ENCODE peak calls at places on chromosomes 5 and 9, in six cellular contexts. One of them, this sample, is unnamed.

GRCh38 chr5:158534203-158534602 is 565.5 kb downstream of the EBF1 start:
- DNase-seq in LNCaP clone FGC: no peak
- DNase-seq in kidney: no peak
- DNase-seq in A549: no peak
- DNase-seq in lung: no peak
- DNase-seq in GM12865: no peak
- DNase-seq in this sample: no peak

GRCh38 chr5:123089572-123089970 is 530 bp downstream of the PRDM6 start:
- DNase-seq in LNCaP clone FGC: no peak
- DNase-seq in kidney: peak
- DNase-seq in lung: no peak
- DNase-seq in A549: peak
- DNase-seq in GM12865: no peak
- DNase-seq in this sample: no peak

GRCh38 chr9:69594180-69594579 is 78.0 kb downstream of the APBA1 start:
- DNase-seq in LNCaP clone FGC: peak
- DNase-seq in A549: no peak
- DNase-seq in kidney: no peak
- DNase-seq in lung: no peak
- DNase-seq in GM12865: no peak
- DNase-seq in this sample: no peak

GRCh38 chr9:84756156-84756555 is 86.6 kb downstream of the NTRK2 start:
- DNase-seq in lung: no peak
- DNase-seq in kidney: no peak
- DNase-seq in GM12865: no peak
- DNase-seq in LNCaP clone FGC: no peak
- DNase-seq in A549: no peak
- DNase-seq in this sample: no peak

GRCh38 chr5:7676455-7676854 is 174.5 kb downstream of the CFAP90 start:
- DNase-seq in kidney: no peak
- DNase-seq in GM12865: no peak
- DNase-seq in A549: no peak
- DNase-seq in LNCaP clone FGC: no peak
- DNase-seq in lung: no peak
- DNase-seq in this sample: no peak

GRCh38 chr5:148347706-148348105 is 12.3 kb downstream of the SPINK9 start:
- DNase-seq in kidney: no peak
- DNase-seq in GM12865: no peak
- DNase-seq in lung: no peak
- DNase-seq in A549: no peak
- DNase-seq in LNCaP clone FGC: no peak
- DNase-seq in this sample: no peak

GRCh38 chr9:4027616-4028015 is 272.3 kb downstream of the GLIS3 start:
- DNase-seq in lung: no peak
- DNase-seq in LNCaP clone FGC: no peak
- DNase-seq in kidney: no peak
- DNase-seq in GM12865: no peak
- DNase-seq in A549: no peak
- DNase-seq in this sample: no peak

GRCh38 chr9:94950733-94951590 is 224.5 kb downstream of the AOPEP start:
- DNase-seq in lung: no peak
- DNase-seq in LNCaP clone FGC: no peak
- DNase-seq in GM12865: no peak
- DNase-seq in A549: no peak
- DNase-seq in kidney: no peak
- DNase-seq in this sample: peak

GRCh38 chr5:122775713-122776084 is 819 bp downstream of the SNX2 start:
- DNase-seq in A549: peak
- DNase-seq in GM12865: peak
- DNase-seq in LNCaP clone FGC: no peak
- DNase-seq in kidney: no peak
- DNase-seq in lung: no peak
- DNase-seq in this sample: no peak

GRCh38 chr9:129375845-129376244 is 197.8 kb upstream of the IER5L start:
- DNase-seq in GM12865: no peak
- DNase-seq in lung: no peak
- DNase-seq in kidney: no peak
- DNase-seq in LNCaP clone FGC: no peak
- DNase-seq in A549: no peak
- DNase-seq in this sample: no peak

GRCh38 chr9:113511047-113511521 is 47.6 kb downstream of the RGS3 start:
- DNase-seq in A549: no peak
- DNase-seq in LNCaP clone FGC: no peak
- DNase-seq in lung: no peak
- DNase-seq in GM12865: no peak
- DNase-seq in kidney: no peak
- DNase-seq in this sample: no peak

GRCh38 chr5:1277331-1277730 is 17.5 kb downstream of the TERT start:
- DNase-seq in LNCaP clone FGC: no peak
- DNase-seq in GM12865: no peak
- DNase-seq in A549: no peak
- DNase-seq in kidney: no peak
- DNase-seq in lung: no peak
- DNase-seq in this sample: no peak

GRCh38 chr5:81852277-81853004 is 101.5 kb upstream of the SSBP2 start:
- DNase-seq in A549: peak
- DNase-seq in LNCaP clone FGC: no peak
- DNase-seq in GM12865: peak
- DNase-seq in lung: no peak
- DNase-seq in kidney: peak
- DNase-seq in this sample: no peak

GRCh38 chr5:81851481-81852178 is 100.7 kb upstream of the SSBP2 start:
- DNase-seq in LNCaP clone FGC: peak
- DNase-seq in lung: peak
- DNase-seq in kidney: peak
- DNase-seq in A549: peak
- DNase-seq in GM12865: peak
- DNase-seq in this sample: peak

GRCh38 chr5:81850932-81851331 is 100.0 kb upstream of the SSBP2 start:
- DNase-seq in lung: no peak
- DNase-seq in A549: no peak
- DNase-seq in kidney: no peak
- DNase-seq in LNCaP clone FGC: no peak
- DNase-seq in GM12865: no peak
- DNase-seq in this sample: no peak

GRCh38 chr5:81849769-81850367 is 99.0 kb upstream of the SSBP2 start:
- DNase-seq in A549: no peak
- DNase-seq in kidney: no peak
- DNase-seq in GM12865: no peak
- DNase-seq in lung: no peak
- DNase-seq in LNCaP clone FGC: no peak
- DNase-seq in this sample: no peak

DNA sequence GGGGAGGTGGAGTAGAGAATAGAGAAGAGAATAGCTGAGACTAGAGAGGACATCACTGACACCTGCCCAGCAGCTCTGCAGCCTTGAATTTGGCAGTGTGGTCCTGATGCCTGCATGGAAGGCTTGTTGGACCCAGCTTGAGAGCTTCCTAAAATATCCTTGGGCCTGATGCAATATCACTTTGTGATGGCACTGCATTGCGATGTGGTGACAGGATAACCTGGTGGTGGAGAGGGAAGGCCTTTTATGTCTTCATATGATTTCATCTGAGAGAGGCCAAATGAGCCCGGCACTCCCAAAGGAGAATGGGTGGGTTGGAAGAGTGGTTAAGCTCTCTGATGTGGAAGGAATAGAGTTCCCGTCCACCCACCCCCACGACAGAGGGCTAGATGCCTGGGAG is 99.6 kb upstream of the SSBP2 start:
- DNase-seq in LNCaP clone FGC: no peak
- DNase-seq in lung: no peak
- DNase-seq in kidney: no peak
- DNase-seq in GM12865: no peak
- DNase-seq in A549: no peak
- DNase-seq in this sample: no peak
- H3K4me3 ChIP-seq in LNCaP clone FGC: no peak
- H3K4me3 ChIP-seq in lung: no peak
- H3K4me3 ChIP-seq in kidney: no peak
- H3K4me3 ChIP-seq in GM12865: no peak
- H3K4me3 ChIP-seq in A549: no peak
- H3K4me3 ChIP-seq in this sample: no peak

DNA sequence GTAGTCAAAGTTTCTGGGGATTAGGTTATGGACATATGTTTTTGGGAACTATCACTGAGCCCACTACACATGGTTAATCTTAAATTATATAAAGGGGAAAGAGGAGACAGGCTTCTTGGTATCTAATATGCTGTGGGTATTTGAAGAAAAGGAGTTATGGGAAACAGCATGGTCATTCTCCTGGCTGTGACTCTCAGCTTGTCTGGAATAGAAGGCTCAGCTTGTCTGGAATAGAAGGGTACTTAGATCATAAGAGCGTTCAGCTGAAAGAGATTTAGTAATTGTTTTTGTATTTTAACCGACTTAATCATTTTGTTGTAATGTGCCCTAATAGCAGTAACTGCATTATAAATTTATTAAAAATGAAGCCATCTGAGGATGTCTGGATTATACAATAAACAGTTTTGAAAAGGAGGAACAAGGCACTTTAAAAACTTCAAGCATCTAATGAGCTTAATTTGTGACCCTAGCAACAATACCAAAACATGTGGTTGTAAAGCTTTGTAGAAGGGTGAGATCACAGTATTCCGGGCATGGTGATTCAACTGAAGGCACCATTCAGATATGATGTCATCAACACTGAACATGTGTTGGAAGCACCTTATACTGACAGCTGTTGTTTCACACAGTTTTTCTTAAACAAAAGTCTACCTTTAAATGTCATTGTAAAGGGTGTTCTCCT is 2174.2 kb upstream of the WWC1 start:
- DNase-seq in GM12865: no peak
- DNase-seq in A549: no peak
- DNase-seq in LNCaP clone FGC: no peak
- DNase-seq in kidney: no peak
- DNase-seq in lung: no peak
- DNase-seq in this sample: peak
- TF ChIP-seq CTCF in GM12865: no peak
- TF ChIP-seq CTCF in A549: no peak
- TF ChIP-seq CTCF in LNCaP clone FGC: no peak
- TF ChIP-seq CTCF in kidney: no peak
- TF ChIP-seq CTCF in lung: no peak
- TF ChIP-seq CTCF in this sample: no peak

DNA sequence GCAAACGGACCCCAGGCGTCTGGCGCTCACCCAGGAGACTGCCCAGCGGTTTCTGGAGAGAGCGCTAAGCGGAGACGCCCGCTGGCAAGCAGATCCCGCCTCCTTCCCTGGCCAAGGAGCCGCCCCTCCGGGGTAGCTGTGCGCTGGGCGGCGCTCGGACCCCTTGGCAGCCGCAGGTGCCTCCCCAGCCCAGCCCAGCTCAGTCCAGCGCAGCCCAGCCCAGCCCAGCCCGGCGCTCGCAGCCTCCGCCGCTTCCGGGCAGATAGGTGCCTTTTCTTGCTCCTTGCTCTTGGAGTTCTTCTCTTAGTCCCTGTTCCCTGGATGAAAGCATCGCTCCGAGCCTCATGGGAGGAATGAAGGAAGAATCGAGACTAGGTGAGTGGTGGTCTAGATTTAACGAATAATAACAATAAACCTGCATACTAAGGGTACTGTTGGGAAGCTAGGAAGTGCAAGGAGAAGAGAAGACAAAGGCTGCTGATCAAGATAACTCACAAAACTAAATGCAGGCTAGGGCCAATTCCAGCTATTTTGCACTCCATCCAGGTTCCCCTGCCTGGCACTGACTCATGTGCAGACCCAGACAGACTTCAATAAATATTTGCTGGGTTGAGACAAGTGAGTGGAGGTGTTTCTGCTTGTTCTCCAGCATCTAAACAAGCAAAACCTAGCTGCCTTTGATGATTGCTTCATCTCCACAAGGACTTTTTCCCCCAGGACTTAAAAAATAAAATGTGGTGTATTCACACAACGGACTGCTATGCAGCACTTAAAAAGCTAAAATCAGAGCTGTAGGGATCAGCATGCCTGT is at the start of gene STK32A:
- DNase-seq in A549: peak
- DNase-seq in GM12865: no peak
- DNase-seq in kidney: peak
- DNase-seq in lung: peak
- DNase-seq in LNCaP clone FGC: no peak
- DNase-seq in this sample: no peak
- H3K4me3 ChIP-seq in A549: peak
- H3K4me3 ChIP-seq in GM12865: no peak
- H3K4me3 ChIP-seq in kidney: peak
- H3K4me3 ChIP-seq in lung: peak
- H3K4me3 ChIP-seq in LNCaP clone FGC: peak
- H3K4me3 ChIP-seq in this sample: peak

GRCh38 chr5:35920890-35921289 is 17.5 kb downstream of the CAPSL start:
- DNase-seq in kidney: no peak
- DNase-seq in GM12865: no peak
- DNase-seq in A549: peak
- DNase-seq in lung: no peak
- DNase-seq in LNCaP clone FGC: no peak
- DNase-seq in this sample: no peak
- TF ChIP-seq CTCF in kidney: no peak
- TF ChIP-seq CTCF in GM12865: no peak
- TF ChIP-seq CTCF in A549: no peak
- TF ChIP-seq CTCF in lung: no peak
- TF ChIP-seq CTCF in LNCaP clone FGC: peak
- TF ChIP-seq CTCF in this sample: peak

DNA sequence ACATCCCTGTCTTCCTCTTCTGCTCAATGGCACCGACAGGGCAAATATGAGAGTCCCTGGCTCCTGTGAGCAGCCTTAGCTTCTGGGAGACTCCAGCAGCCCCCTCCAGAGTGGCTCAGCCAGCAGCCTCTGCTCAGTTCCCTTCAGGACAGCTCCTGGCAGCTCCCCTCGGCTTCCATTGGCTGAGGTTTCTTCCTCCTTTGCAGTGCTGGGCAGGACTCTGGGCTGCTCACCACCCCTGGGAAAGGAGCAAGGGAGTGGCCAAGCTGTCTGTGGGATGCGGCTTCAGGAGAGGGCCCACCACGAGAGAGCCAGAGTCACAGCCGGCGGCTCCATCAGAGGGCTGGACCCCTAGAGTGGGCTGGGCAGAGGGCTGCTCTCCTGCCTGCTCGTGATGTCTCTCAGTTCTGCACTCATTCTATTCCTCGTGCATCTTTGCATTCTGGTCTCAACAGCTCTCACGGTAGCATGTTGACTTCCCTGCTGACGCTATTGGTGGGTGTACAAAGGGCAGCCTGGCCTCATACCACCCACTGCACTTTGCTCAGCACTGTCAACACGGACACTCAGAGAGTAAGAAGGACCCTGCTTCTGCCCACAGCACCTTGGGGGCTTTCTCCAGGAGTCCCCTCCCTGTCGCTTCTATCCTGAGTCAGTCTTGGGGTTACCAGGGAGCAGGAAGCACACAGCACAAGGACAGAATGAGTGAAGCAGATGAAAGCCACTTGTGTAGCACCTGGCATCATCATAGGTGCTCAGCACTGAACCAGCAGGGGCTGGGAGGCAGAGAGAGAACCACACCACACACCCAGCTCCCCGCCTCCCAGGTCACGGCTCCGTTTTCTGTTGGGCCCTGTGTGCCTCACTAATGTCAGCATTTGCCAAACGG is 80.9 kb upstream of the ALDH1B1 start:
- DNase-seq in lung: no peak
- DNase-seq in LNCaP clone FGC: no peak
- DNase-seq in kidney: no peak
- DNase-seq in A549: no peak
- DNase-seq in GM12865: no peak
- DNase-seq in this sample: no peak
- H3K4me3 ChIP-seq in lung: no peak
- H3K4me3 ChIP-seq in LNCaP clone FGC: no peak
- H3K4me3 ChIP-seq in kidney: peak
- H3K4me3 ChIP-seq in A549: no peak
- H3K4me3 ChIP-seq in GM12865: no peak
- H3K4me3 ChIP-seq in this sample: no peak

This sample was measured in retinal pigment epithelial cell.